ENCODE peak calls at places on chromosome 21, in ten cellular contexts. Y is NCI-H1105 treated with DMSO at 0.1 percent for 48 hours; W is stimulated activated CD4-positive, alpha-beta T cell treated with anti-CD3 and anti-CD28 coated beads, Interleukin-2, amount 100 ng/mL, for 48 hours; H is AG08396; R is NCI-H2081; D is germinal center; C is immature natural killer cell; N is mucosa of gallbladder; A is occipital lobe; J is EL. V is an unnamed sample.

GRCh38 chr21:38067086-38067739 is 151.0 kb upstream of the KCNJ6 start:
- DNase-seq in Y (no peak), W (no peak), H (no peak), R (no peak), D (no peak), C (no peak), N (no peak), A (no peak), J (no peak), V (no peak)

GRCh38 chr21:45971487-45972352 is 9.8 kb upstream of the COL6A1 start:
- DNase-seq in Y (no peak), W (no peak), H (peak), R (no peak), D (no peak), C (no peak), N (peak), A (no peak), J (peak), V (no peak)

GRCh38 chr21:46317710-46318463 is 5.8 kb downstream of the C21orf58 start:
- DNase-seq in Y (no peak), W (no peak), H (no peak), R (peak), D (no peak), C (no peak), N (peak), A (no peak), J (no peak), V (no peak)

GRCh38 chr21:46412521-46413364 is 45.9 kb upstream of the DIP2A start:
- DNase-seq in Y (no peak), W (no peak), H (no peak), R (no peak), D (no peak), C (no peak), N (no peak), A (no peak), J (no peak), V (no peak)

GRCh38 chr21:28063241-28063640 is 929.4 kb downstream of the LTN1 start:
- DNase-seq in Y (no peak), W (no peak), H (no peak), R (no peak), D (no peak), C (no peak), N (no peak), A (no peak), J (no peak), V (no peak)

GRCh38 chr21:45390831-45391742 is 13.9 kb upstream of the COL18A1 start:
- DNase-seq in Y (no peak), W (no peak), H (no peak), R (no peak), D (no peak), C (no peak), N (no peak), A (no peak), J (no peak), V (no peak)

GRCh38 chr21:35940074-35940927 is 120.0 kb downstream of the SETD4 start:
- DNase-seq in Y (peak), W (no peak), H (peak), R (peak), D (no peak), C (no peak), N (peak), A (peak), J (peak), V (peak)

GRCh38 chr21:44347911-44348451 is 5.4 kb upstream of the TRPM2 start:
- DNase-seq in Y (peak), W (no peak), H (no peak), R (no peak), D (no peak), C (no peak), N (no peak), A (no peak), J (no peak), V (no peak)

GRCh38 chr21:36471254-36471723 is 8.6 kb downstream of the CLDN14 start:
- DNase-seq in Y (no peak), W (no peak), H (no peak), R (no peak), D (no peak), C (no peak), N (no peak), A (no peak), J (no peak), V (no peak)

GRCh38 chr21:34020005-34020847 is 53.2 kb upstream of the MRPS6 start:
- DNase-seq in Y (no peak), W (no peak), H (no peak), R (no peak), D (peak), C (no peak), N (no peak), A (no peak), J (no peak), V (no peak)

GRCh38 chr21:46081862-46082637 is 15.9 kb upstream of the COL6A2 start:
- DNase-seq in Y (no peak), W (no peak), H (no peak), R (no peak), D (no peak), C (no peak), N (no peak), A (no peak), J (no peak), V (no peak)

GRCh38 chr21:36710729-36711048 is 11.8 kb downstream of the SIM2 start:
- DNase-seq in Y (no peak), W (no peak), H (no peak), R (no peak), D (no peak), C (no peak), N (no peak), A (no peak), J (no peak), V (no peak)

GRCh38 chr21:44392916-44393315 is 39.5 kb downstream of the TRPM2 start:
- DNase-seq in Y (no peak), W (no peak), H (no peak), R (no peak), D (no peak), C (no peak), N (no peak), A (no peak), J (no peak), V (no peak)

GRCh38 chr21:42768324-42769121 is 110.8 kb downstream of the WDR4 start:
- DNase-seq in Y (no peak), W (no peak), H (no peak), R (no peak), D (no peak), C (no peak), N (no peak), A (no peak), J (no peak), V (no peak)

GRCh38 chr21:46437511-46437910 is 21.2 kb upstream of the DIP2A start:
- DNase-seq in Y (no peak), W (no peak), H (no peak), R (no peak), D (no peak), C (no peak), N (no peak), A (no peak), J (no peak), V (no peak)

GRCh38 chr21:35825370-35825769 is 235.0 kb downstream of the SETD4 start:
- DNase-seq in Y (no peak), W (no peak), H (no peak), R (no peak), D (no peak), C (no peak), N (no peak), A (no peak), J (no peak), V (no peak)

GRCh38 chr21:42486551-42486950 is 9.5 kb downstream of the RSPH1 start:
- DNase-seq in Y (no peak), W (no peak), H (no peak), R (no peak), D (no peak), C (no peak), N (no peak), A (no peak), J (no peak), V (no peak)

GRCh38 chr21:32516729-32517649 is 68.3 kb downstream of the TCP10L start:
- DNase-seq in Y (no peak), W (no peak), H (peak), R (no peak), D (no peak), C (no peak), N (peak), A (no peak), J (peak), V (no peak)

GRCh38 chr21:32708069-32708468 is 19.7 kb downstream of the SYNJ1 start:
- DNase-seq in Y (no peak), W (no peak), H (no peak), R (no peak), D (no peak), C (no peak), N (no peak), A (no peak), J (no peak), V (peak)

GRCh38 chr21:38954450-38955059 is 148.8 kb downstream of the ETS2 start:
- DNase-seq in Y (peak), W (no peak), H (no peak), R (peak), D (no peak), C (no peak), N (no peak), A (no peak), J (no peak), V (no peak)

GRCh38 chr21:29462475-29462874 is 163.8 kb downstream of the BACH1 start:
- DNase-seq in Y (no peak), W (no peak), H (no peak), R (no peak), D (no peak), C (no peak), N (no peak), A (no peak), J (no peak), V (no peak)

GRCh38 chr21:43208561-43209332 is 39.9 kb downstream of the CRYAA start:
- DNase-seq in Y (no peak), W (no peak), H (no peak), R (no peak), D (no peak), C (no peak), N (no peak), A (no peak), J (no peak), V (no peak)

GRCh38 chr21:27359141-27359540 is 392.3 kb upstream of the ADAMTS5 start:
- DNase-seq in Y (no peak), W (no peak), H (no peak), R (no peak), D (no peak), C (no peak), N (no peak), A (no peak), J (peak), V (no peak)

GRCh38 chr21:46304955-46305354 is 18.7 kb downstream of the C21orf58 start:
- DNase-seq in Y (no peak), W (no peak), H (no peak), R (no peak), D (no peak), C (peak), N (no peak), A (no peak), J (no peak), V (no peak)

V was measured in SK-MEL-5.